ENCODE peak calls at places on chromosomes 5 and 9, in eight cellular contexts. K is fibroblast of lung, U is cardiac fibroblast, X is uterus, B is left ventricle myocardium inferior, H is Calu3, T is Peyer's patch, S is dorsolateral prefrontal cortex. I is an unnamed sample.

GRCh38 chr5:162214551-162214950 is 147.0 kb downstream of the GABRG2 start:
- DNase-seq in K (no peak), U (no peak), X (no peak), B (no peak), H (no peak), T (no peak), S (no peak), I (no peak)

GRCh38 chr9:114117996-114118830 is 19.1 kb upstream of the KIF12 start:
- DNase-seq in K (no peak), U (no peak), X (no peak), B (no peak), H (peak; percentile 66), T (no peak), S (no peak), I (no peak)

GRCh38 chr5:93890657-93891056 is 149.3 kb upstream of the POU5F2 start:
- DNase-seq in K (no peak), U (no peak), X (no peak), B (no peak), H (no peak), T (no peak), S (no peak), I (peak; percentile 41)

GRCh38 chr9:93059097-93059959 is 827 bp downstream of the SUSD3 start:
- DNase-seq in K (no peak), U (no peak), X (no peak), B (no peak), H (no peak), T (peak; percentile 71), S (no peak), I (no peak)

GRCh38 chr5:18605186-18605585 is 970.9 kb downstream of the TAF11L14 start:
- DNase-seq in K (no peak), U (no peak), X (no peak), B (no peak), H (no peak), T (no peak), S (no peak), I (no peak)

GRCh38 chr9:137456061-137456863 is 2.9 kb downstream of the NSMF start:
- DNase-seq in K (peak; percentile 72), U (peak; percentile 72), X (no peak), B (no peak), H (no peak), T (no peak), S (no peak), I (peak; percentile 58)

GRCh38 chr5:135437796-135438560 is 9.2 kb downstream of the DCANP1 start:
- DNase-seq in K (peak; percentile 76), U (peak; percentile 88), X (no peak), B (peak; percentile 60), H (peak; percentile 67), T (peak; percentile 88), S (peak; percentile 84), I (peak; percentile 95)

GRCh38 chr5:124828731-124829130 is 82.3 kb upstream of the ZNF608 start:
- DNase-seq in K (no peak), U (no peak), X (no peak), B (no peak), H (no peak), T (no peak), S (no peak), I (no peak)

GRCh38 chr9:12884736-12885395 is 110.0 kb downstream of the LURAP1L start:
- DNase-seq in K (peak; percentile 85), U (peak; percentile 95), X (no peak), B (no peak), H (peak; percentile 22), T (no peak), S (peak; percentile 16), I (peak; percentile 95)

GRCh38 chr5:127615916-127616315 is 33.0 kb upstream of the CTXN3 start:
- DNase-seq in K (peak; percentile 5), U (peak; percentile 47), X (no peak), B (no peak), H (no peak), T (no peak), S (no peak), I (peak; percentile 44)

GRCh38 chr5:164600166-164600715 is 1094.8 kb downstream of the MAT2B start:
- DNase-seq in K (peak; percentile 86), U (peak; percentile 72), X (no peak), B (no peak), H (no peak), T (no peak), S (no peak), I (peak; percentile 60)

GRCh38 chr9:107465467-107466451 is 23.8 kb downstream of the KLF4 start:
- DNase-seq in K (peak; percentile 63), U (peak; percentile 61), X (peak; percentile 81), B (peak; percentile 74), H (peak; percentile 73), T (peak; percentile 72), S (peak; percentile 44), I (peak; percentile 62)
- TF ChIP-seq CTCF in K (peak; percentile 59), U (peak; percentile 38), X (peak; percentile 93), B (peak; percentile 98), H (peak; percentile 76), T (peak; percentile 89), S (peak; percentile 87), I (peak; percentile 64)

DNA sequence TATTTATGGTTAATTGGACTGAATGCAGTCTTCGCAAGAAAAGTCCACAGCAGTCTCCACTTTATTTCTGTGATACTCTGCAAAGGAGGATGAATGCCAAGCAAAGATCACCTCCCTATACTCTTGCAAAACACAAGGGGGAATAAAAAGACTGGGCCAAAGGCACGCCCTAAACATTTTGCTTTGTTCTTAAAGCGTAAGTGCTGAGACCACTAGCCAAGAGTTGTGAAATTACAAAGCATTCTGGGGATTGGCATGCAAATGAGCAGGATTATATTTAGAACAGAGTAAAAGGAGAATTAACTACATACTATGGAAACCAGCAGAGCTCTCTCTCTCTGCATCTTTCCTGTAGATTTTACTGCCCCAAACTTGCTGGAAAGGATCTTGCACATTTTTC is 54.5 kb downstream of the DPYSL3 start:
- DNase-seq in K (peak; percentile 93), U (peak; percentile 93), X (peak; percentile 62), B (no peak), H (no peak), T (no peak), S (no peak), I (peak; percentile 99)
- TF ChIP-seq CTCF in K (no peak), U (no peak), X (no peak), B (no peak), H (no peak), T (no peak), S (no peak), I (peak; percentile 27)

GRCh38 chr5:115549154-115549553 is 4.6 kb upstream of the FEM1C start:
- DNase-seq in K (peak; percentile 44), U (peak; percentile 64), X (no peak), B (no peak), H (peak; percentile 26), T (no peak), S (no peak), I (no peak)
- TF ChIP-seq CTCF in K (peak; percentile 44), U (peak; percentile 40), X (no peak), B (peak; percentile 3), H (no peak), T (no peak), S (peak; percentile 7), I (peak; percentile 8)

DNA sequence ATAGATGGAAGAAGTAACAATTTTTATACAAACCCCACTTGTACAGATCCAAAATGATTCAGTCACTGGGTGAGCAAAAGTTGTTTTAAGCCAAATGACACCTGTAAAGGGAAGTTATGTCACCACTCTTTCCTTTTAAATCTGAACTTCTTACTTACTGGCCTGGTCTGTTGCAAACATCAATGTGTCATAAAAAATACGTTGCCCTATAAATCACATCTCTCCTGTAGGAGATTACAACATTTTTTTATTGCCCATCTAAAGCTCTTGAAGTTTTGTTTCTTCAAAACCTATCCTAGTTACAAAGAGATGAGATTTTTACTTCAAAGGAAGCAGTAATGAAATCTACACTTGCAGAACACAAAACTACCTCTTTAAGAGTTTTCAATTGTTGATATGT is 1087.8 kb upstream of the DMAC1 start:
- DNase-seq in K (no peak), U (no peak), X (no peak), B (no peak), H (no peak), T (no peak), S (no peak), I (no peak)
- TF ChIP-seq CTCF in K (no peak), U (no peak), X (no peak), B (no peak), H (no peak), T (no peak), S (no peak), I (no peak)

GRCh38 chr5:146952168-146952567 is 73.6 kb upstream of the PPP2R2B start:
- DNase-seq in K (no peak), U (no peak), X (no peak), B (no peak), H (no peak), T (no peak), S (no peak), I (no peak)

GRCh38 chr5:146945722-146946121 is 67.2 kb upstream of the PPP2R2B start:
- DNase-seq in K (no peak), U (no peak), X (no peak), B (no peak), H (no peak), T (no peak), S (no peak), I (no peak)

GRCh38 chr5:146948666-146949065 is 70.1 kb upstream of the PPP2R2B start:
- DNase-seq in K (no peak), U (no peak), X (no peak), B (no peak), H (no peak), T (no peak), S (no peak), I (no peak)

GRCh38 chr5:146944764-146945710 is 66.5 kb upstream of the PPP2R2B start:
- DNase-seq in K (no peak), U (no peak), X (no peak), B (no peak), H (no peak), T (no peak), S (no peak), I (no peak)

DNA sequence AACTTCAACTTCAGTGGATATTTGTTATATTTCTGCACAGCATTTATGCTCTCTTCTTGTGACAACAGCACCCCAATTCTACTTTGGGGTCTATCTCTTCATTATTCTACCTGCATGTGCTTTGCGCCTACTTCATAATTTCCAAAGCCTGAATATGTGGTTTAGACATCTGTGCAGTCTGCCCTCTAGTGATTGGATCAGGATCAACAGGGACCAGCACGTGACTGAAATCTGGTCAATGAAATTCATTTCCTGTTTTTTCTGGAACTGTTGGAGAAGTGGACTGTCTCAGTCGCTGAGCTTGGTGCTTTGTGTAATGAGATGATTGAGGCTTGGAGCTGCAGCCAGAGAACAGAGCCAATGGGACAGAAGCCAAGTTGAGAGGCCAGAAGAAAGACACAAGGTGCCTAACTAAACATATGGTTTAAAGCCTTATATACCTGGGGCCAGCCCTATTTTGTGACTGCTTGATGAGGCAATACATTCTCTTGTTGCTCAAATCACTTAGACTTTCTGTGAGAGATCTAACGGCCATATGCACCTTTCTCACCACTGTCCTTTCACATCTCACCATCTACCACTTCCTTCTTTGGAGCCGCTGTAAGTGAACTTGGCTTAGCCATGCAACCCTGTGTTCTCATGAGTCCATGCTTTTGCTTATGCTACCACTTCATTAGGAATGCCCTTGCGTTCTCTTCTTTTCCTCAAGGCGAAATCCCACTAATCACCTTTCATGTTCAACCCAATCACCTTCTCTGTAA is 68.8 kb upstream of the PPP2R2B start:
- DNase-seq in K (no peak), U (peak; percentile 3), X (no peak), B (no peak), H (peak; percentile 29), T (no peak), S (no peak), I (peak; percentile 12)
- TF ChIP-seq CTCF in K (no peak), U (no peak), X (no peak), B (no peak), H (peak; percentile 35), T (peak; percentile 21), S (peak; percentile 45), I (peak; percentile 30)